ENCODE peak calls at places on chromosomes 16 and 17, in nine cellular contexts. One of them, this sample, is unnamed.
A peak's percentile ranks its signal among the peaks of the same experiment; 100 is the strongest.

GRCh38 chr17:50042211-50042610 is 13.7 kb upstream of the ITGA3 start:
- DNase-seq in tibial artery: peak; percentile 19
- DNase-seq in GM06990: no peak
- DNase-seq in cardiac muscle cell: no peak
- DNase-seq in right lobe of liver: no peak
- DNase-seq in PC-9: no peak
- DNase-seq in BJ: no peak
- DNase-seq in kidney: peak; percentile 22
- DNase-seq in lower lobe of right lung: no peak
- DNase-seq in this sample: no peak

GRCh38 chr16:2427526-2427925 is 1.7 kb upstream of the CCNF start:
- DNase-seq in tibial artery: no peak
- DNase-seq in GM06990: no peak
- DNase-seq in cardiac muscle cell: no peak
- DNase-seq in right lobe of liver: no peak
- DNase-seq in PC-9: no peak
- DNase-seq in BJ: no peak
- DNase-seq in kidney: no peak
- DNase-seq in lower lobe of right lung: no peak
- DNase-seq in this sample: no peak

GRCh38 chr17:19753661-19754463 is 5.8 kb upstream of the ALDH3A1 start:
- DNase-seq in tibial artery: peak; percentile 79
- DNase-seq in GM06990: no peak
- DNase-seq in cardiac muscle cell: no peak
- DNase-seq in right lobe of liver: peak; percentile 53
- DNase-seq in PC-9: peak; percentile 75
- DNase-seq in BJ: no peak
- DNase-seq in kidney: no peak
- DNase-seq in lower lobe of right lung: peak; percentile 65
- DNase-seq in this sample: no peak

GRCh38 chr17:35729405-35729833 is 2.0 kb upstream of the RASL10B start:
- DNase-seq in tibial artery: no peak
- DNase-seq in GM06990: no peak
- DNase-seq in cardiac muscle cell: no peak
- DNase-seq in right lobe of liver: no peak
- DNase-seq in PC-9: no peak
- DNase-seq in BJ: no peak
- DNase-seq in kidney: no peak
- DNase-seq in lower lobe of right lung: no peak
- DNase-seq in this sample: no peak

GRCh38 chr16:15640966-15641365 is 2.0 kb downstream of the MARF1 start:
- DNase-seq in tibial artery: no peak
- DNase-seq in GM06990: no peak
- DNase-seq in cardiac muscle cell: no peak
- DNase-seq in right lobe of liver: no peak
- DNase-seq in PC-9: no peak
- DNase-seq in BJ: no peak
- DNase-seq in kidney: no peak
- DNase-seq in lower lobe of right lung: no peak
- DNase-seq in this sample: no peak

GRCh38 chr17:36877774-36878173 is 59.5 kb upstream of the LHX1 start:
- DNase-seq in tibial artery: no peak
- DNase-seq in GM06990: no peak
- DNase-seq in cardiac muscle cell: peak; percentile 66
- DNase-seq in right lobe of liver: no peak
- DNase-seq in PC-9: no peak
- DNase-seq in BJ: no peak
- DNase-seq in kidney: no peak
- DNase-seq in lower lobe of right lung: no peak
- DNase-seq in this sample: no peak

GRCh38 chr17:76135810-76136188 is 5.2 kb downstream of the FOXJ1 start:
- DNase-seq in tibial artery: no peak
- DNase-seq in GM06990: no peak
- DNase-seq in cardiac muscle cell: no peak
- DNase-seq in right lobe of liver: no peak
- DNase-seq in PC-9: no peak
- DNase-seq in BJ: no peak
- DNase-seq in kidney: no peak
- DNase-seq in lower lobe of right lung: no peak
- DNase-seq in this sample: no peak

GRCh38 chr16:56288019-56288418 is 96.7 kb downstream of the GNAO1 start:
- DNase-seq in tibial artery: no peak
- DNase-seq in GM06990: no peak
- DNase-seq in cardiac muscle cell: no peak
- DNase-seq in right lobe of liver: no peak
- DNase-seq in PC-9: no peak
- DNase-seq in BJ: no peak
- DNase-seq in kidney: no peak
- DNase-seq in lower lobe of right lung: no peak
- DNase-seq in this sample: no peak

GRCh38 chr17:73091770-73092517 is 544 bp downstream of the SLC39A11 start:
- DNase-seq in tibial artery: no peak
- DNase-seq in GM06990: peak; percentile 22
- DNase-seq in cardiac muscle cell: peak; percentile 35
- DNase-seq in right lobe of liver: peak; percentile 44
- DNase-seq in PC-9: peak; percentile 40
- DNase-seq in BJ: no peak
- DNase-seq in kidney: no peak
- DNase-seq in lower lobe of right lung: peak; percentile 48
- DNase-seq in this sample: no peak

GRCh38 chr17:73090396-73091202 is 1.9 kb downstream of the SLC39A11 start:
- DNase-seq in tibial artery: no peak
- DNase-seq in GM06990: no peak
- DNase-seq in cardiac muscle cell: no peak
- DNase-seq in right lobe of liver: no peak
- DNase-seq in PC-9: no peak
- DNase-seq in BJ: no peak
- DNase-seq in kidney: no peak
- DNase-seq in lower lobe of right lung: no peak
- DNase-seq in this sample: no peak

GRCh38 chr17:73092518-73093135 is at the start of gene SLC39A11:
- DNase-seq in tibial artery: peak; percentile 97
- DNase-seq in GM06990: peak; percentile 97
- DNase-seq in cardiac muscle cell: peak; percentile 95
- DNase-seq in right lobe of liver: peak; percentile 93
- DNase-seq in PC-9: peak; percentile 85
- DNase-seq in BJ: peak; percentile 62
- DNase-seq in kidney: peak; percentile 96
- DNase-seq in lower lobe of right lung: peak; percentile 94
- DNase-seq in this sample: no peak

GRCh38 chr17:73089918-73090317 is 2.6 kb downstream of the SLC39A11 start:
- DNase-seq in tibial artery: no peak
- DNase-seq in GM06990: no peak
- DNase-seq in cardiac muscle cell: no peak
- DNase-seq in right lobe of liver: peak; percentile 25
- DNase-seq in PC-9: no peak
- DNase-seq in BJ: no peak
- DNase-seq in kidney: no peak
- DNase-seq in lower lobe of right lung: no peak
- DNase-seq in this sample: no peak

DNA sequence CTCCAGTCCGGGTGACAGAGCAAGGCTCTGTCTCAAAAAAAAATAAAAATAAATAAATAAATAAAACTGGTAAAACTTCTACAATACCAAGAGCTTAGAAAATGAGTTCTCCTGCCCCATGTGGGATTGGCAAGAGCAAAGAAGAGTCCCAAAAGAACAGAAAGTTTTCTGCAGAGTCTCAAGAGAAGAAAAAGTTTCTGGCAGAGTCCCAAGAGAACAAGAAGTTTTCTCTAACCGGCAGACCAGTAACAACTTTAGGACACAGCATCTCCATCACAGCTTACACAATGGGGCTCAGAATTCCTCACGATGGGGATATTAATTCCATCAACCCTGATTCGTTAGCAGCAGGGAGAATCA is 1.1 kb downstream of the SLC39A11 start:
- DNase-seq in tibial artery: no peak
- DNase-seq in GM06990: no peak
- DNase-seq in cardiac muscle cell: no peak
- DNase-seq in right lobe of liver: no peak
- DNase-seq in PC-9: no peak
- DNase-seq in BJ: no peak
- DNase-seq in kidney: no peak
- DNase-seq in lower lobe of right lung: no peak
- DNase-seq in this sample: no peak
- H3K4me3 ChIP-seq in tibial artery: peak overlapping the region; percentile 61
- H3K4me3 ChIP-seq in GM06990: peak overlapping the region; percentile 83
- H3K4me3 ChIP-seq in cardiac muscle cell: no peak overlapping the region
- H3K4me3 ChIP-seq in right lobe of liver: peak overlapping the region; percentile 68
- H3K4me3 ChIP-seq in PC-9: peak overlapping the region; percentile 59
- H3K4me3 ChIP-seq in BJ: no peak overlapping the region
- H3K4me3 ChIP-seq in kidney: peak overlapping the region; percentile 75
- H3K4me3 ChIP-seq in lower lobe of right lung: peak overlapping the region; percentile 81
- H3K4me3 ChIP-seq in this sample: peak overlapping the region; percentile 85

DNA sequence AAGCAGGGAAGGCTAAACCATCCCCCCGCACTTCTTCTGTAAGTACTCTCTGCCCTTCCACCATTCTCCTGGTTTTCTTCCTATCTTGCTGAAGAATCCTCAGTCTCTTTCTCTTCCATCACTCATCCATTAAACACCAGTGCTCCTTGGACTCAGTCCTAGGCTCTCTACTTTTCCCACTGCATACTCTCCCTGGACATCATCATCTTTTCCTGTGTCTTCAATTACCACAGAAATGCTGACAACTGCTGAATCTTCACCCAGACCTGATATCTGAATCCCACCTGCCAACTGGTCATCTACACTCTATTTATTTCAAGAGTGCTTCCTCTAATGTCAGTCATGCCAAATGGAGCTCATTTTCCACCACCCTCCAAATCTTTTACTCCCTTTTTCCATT is 53.8 kb upstream of the ARL6IP1 start:
- DNase-seq in tibial artery: no peak
- DNase-seq in GM06990: no peak
- DNase-seq in cardiac muscle cell: no peak
- DNase-seq in right lobe of liver: no peak
- DNase-seq in PC-9: no peak
- DNase-seq in BJ: no peak
- DNase-seq in kidney: no peak
- DNase-seq in lower lobe of right lung: no peak
- DNase-seq in this sample: no peak
- TF ChIP-seq CTCF in tibial artery: no peak
- TF ChIP-seq CTCF in GM06990: no peak
- TF ChIP-seq CTCF in cardiac muscle cell: no peak
- TF ChIP-seq CTCF in right lobe of liver: no peak
- TF ChIP-seq CTCF in PC-9: no peak
- TF ChIP-seq CTCF in BJ: no peak
- TF ChIP-seq CTCF in kidney: no peak
- TF ChIP-seq CTCF in lower lobe of right lung: no peak
- TF ChIP-seq CTCF in this sample: no peak

DNA sequence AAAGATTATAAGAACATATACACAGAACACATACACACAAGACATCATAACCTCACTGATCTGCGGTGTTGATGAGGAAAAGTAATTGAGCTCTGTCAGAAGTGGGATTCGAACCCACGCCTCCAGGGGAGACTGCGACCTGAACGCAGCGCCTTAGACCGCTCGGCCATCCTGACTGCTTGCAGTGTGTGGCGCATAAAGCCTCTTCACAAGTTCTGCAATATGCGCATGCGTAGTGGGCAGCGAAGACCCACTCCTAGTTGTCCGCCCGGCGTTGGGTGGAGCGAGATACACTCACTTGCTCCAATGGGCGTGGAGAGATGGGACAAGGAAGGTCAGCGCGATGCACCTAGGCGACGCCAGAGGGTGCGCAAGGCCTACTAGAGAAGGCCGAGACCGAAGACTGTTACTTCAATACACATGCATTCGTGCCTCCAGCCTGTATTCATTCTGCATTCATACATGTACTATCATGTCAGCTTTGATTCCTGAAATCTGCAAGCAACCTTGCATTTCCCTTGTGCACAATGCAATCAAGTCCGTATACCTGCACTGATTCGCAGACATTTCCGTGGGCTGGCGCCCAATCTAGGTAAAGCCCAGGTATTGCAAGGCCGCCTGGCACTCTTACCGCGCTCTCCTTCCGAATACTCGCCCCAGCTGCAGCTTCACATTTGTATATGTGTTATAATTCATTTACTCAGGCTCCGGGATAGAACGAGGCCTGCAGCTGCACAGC is 16.1 kb upstream of the PLLP start:
- DNase-seq in tibial artery: peak; percentile 100
- DNase-seq in GM06990: peak; percentile 95
- DNase-seq in cardiac muscle cell: peak; percentile 99
- DNase-seq in right lobe of liver: peak; percentile 98
- DNase-seq in PC-9: peak; percentile 96
- DNase-seq in BJ: peak; percentile 91
- DNase-seq in kidney: peak; percentile 100
- DNase-seq in lower lobe of right lung: peak; percentile 99
- DNase-seq in this sample: peak; percentile 84
- H3K4me3 ChIP-seq in tibial artery: peak overlapping the region; percentile 50
- H3K4me3 ChIP-seq in GM06990: peak overlapping the region; percentile 62
- H3K4me3 ChIP-seq in cardiac muscle cell: peak overlapping the region; percentile 53
- H3K4me3 ChIP-seq in right lobe of liver: peak overlapping the region; percentile 37
- H3K4me3 ChIP-seq in PC-9: peak overlapping the region; percentile 64
- H3K4me3 ChIP-seq in BJ: peak overlapping the region; percentile 29
- H3K4me3 ChIP-seq in kidney: peak overlapping the region; percentile 66
- H3K4me3 ChIP-seq in lower lobe of right lung: peak overlapping the region; percentile 56
- H3K4me3 ChIP-seq in this sample: peak overlapping the region; percentile 62

GRCh38 chr17:17921192-17922082 is 50.8 kb downstream of the TOM1L2 start:
- DNase-seq in tibial artery: no peak
- DNase-seq in GM06990: no peak
- DNase-seq in cardiac muscle cell: peak; percentile 95
- DNase-seq in right lobe of liver: no peak
- DNase-seq in PC-9: peak; percentile 99
- DNase-seq in BJ: peak; percentile 87
- DNase-seq in kidney: no peak
- DNase-seq in lower lobe of right lung: no peak
- DNase-seq in this sample: peak; percentile 63

GRCh38 chr17:17919169-17920107 is 52.8 kb downstream of the TOM1L2 start:
- DNase-seq in tibial artery: peak; percentile 82
- DNase-seq in GM06990: peak; percentile 29
- DNase-seq in cardiac muscle cell: peak; percentile 83
- DNase-seq in right lobe of liver: peak; percentile 58
- DNase-seq in PC-9: peak; percentile 62
- DNase-seq in BJ: no peak
- DNase-seq in kidney: no peak
- DNase-seq in lower lobe of right lung: peak; percentile 70
- DNase-seq in this sample: no peak

GRCh38 chr17:17924857-17925250 is 47.3 kb downstream of the TOM1L2 start:
- DNase-seq in tibial artery: no peak
- DNase-seq in GM06990: no peak
- DNase-seq in cardiac muscle cell: no peak
- DNase-seq in right lobe of liver: no peak
- DNase-seq in PC-9: no peak
- DNase-seq in BJ: no peak
- DNase-seq in kidney: no peak
- DNase-seq in lower lobe of right lung: no peak
- DNase-seq in this sample: no peak

GRCh38 chr17:17924131-17924856 is 47.9 kb downstream of the TOM1L2 start:
- DNase-seq in tibial artery: no peak
- DNase-seq in GM06990: no peak
- DNase-seq in cardiac muscle cell: no peak
- DNase-seq in right lobe of liver: no peak
- DNase-seq in PC-9: no peak
- DNase-seq in BJ: no peak
- DNase-seq in kidney: no peak
- DNase-seq in lower lobe of right lung: no peak
- DNase-seq in this sample: no peak

DNA sequence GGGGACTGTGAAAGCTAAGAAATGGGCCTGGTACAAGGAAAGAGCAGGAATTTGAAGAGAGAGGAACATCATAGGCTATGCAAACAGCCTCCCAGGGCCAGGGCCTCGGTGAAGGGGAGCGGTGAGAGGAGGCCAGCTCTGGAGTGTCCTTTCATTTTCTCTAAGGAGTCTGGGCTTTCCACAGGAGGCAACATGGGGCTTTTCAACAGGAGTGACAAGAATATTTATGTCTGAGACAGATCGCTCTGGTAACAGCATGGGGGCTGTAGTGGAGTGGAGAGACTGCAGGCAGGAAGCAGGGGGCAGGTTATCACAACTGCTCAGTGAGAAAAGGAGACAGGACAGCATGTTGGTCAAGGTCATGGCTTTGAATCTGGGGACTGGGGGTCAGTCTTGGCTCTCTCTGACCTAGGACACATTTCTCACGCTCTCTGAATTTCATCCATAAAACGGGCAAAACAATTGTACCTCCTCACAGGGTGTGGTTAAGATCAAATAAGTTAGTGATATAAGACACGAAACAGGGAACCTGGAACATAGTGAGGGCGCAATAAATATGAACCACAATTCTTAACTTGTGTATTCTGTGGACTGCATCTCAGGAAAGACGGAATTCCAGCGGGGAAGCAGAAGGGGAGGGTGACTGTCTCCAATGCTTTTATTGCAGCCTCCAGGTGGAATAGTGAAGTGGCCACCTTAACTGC is 49.9 kb downstream of the TOM1L2 start:
- DNase-seq in tibial artery: no peak
- DNase-seq in GM06990: no peak
- DNase-seq in cardiac muscle cell: no peak
- DNase-seq in right lobe of liver: no peak
- DNase-seq in PC-9: no peak
- DNase-seq in BJ: no peak
- DNase-seq in kidney: no peak
- DNase-seq in lower lobe of right lung: no peak
- DNase-seq in this sample: no peak
- TF ChIP-seq CTCF in tibial artery: no peak
- TF ChIP-seq CTCF in GM06990: no peak
- TF ChIP-seq CTCF in cardiac muscle cell: no peak
- TF ChIP-seq CTCF in right lobe of liver: no peak
- TF ChIP-seq CTCF in PC-9: no peak
- TF ChIP-seq CTCF in BJ: no peak
- TF ChIP-seq CTCF in kidney: no peak
- TF ChIP-seq CTCF in lower lobe of right lung: no peak
- TF ChIP-seq CTCF in this sample: no peak